ENCODE peak calls at places on chromosomes 2 and 18, in five cellular contexts. G, C, Y, I and E are unnamed samples.
A peak's percentile ranks its signal among the peaks of the same experiment; 100 is the strongest.

GRCh38 chr2:235449568-235449967 is 44.3 kb upstream of the AGAP1 start:
- DNase-seq in G (no peak), C (no peak), Y (no peak), I (no peak), E (no peak)

GRCh38 chr2:110206056-110206455 is 1.2 kb upstream of the NPHP1 start:
- DNase-seq in G (no peak), C (peak; percentile 37), Y (peak; percentile 57), I (no peak), E (no peak)

GRCh38 chr2:108916397-108917077 is 72.5 kb downstream of the EDAR start:
- DNase-seq in G (no peak), C (no peak), Y (no peak), I (peak; percentile 34), E (no peak)

GRCh38 chr2:218780851-218781690 is 876 bp upstream of the CYP27A1 start:
- DNase-seq in G (no peak), C (no peak), Y (peak; percentile 35), I (no peak), E (no peak)

GRCh38 chr2:96470089-96470488 is 35.1 kb downstream of the NEURL3 start:
- DNase-seq in G (no peak), C (no peak), Y (no peak), I (no peak), E (no peak)

GRCh38 chr2:144320491-144320890 is 199.4 kb downstream of the ZEB2 start:
- DNase-seq in G (no peak), C (peak; percentile 48), Y (peak; percentile 78), I (no peak), E (no peak)

GRCh38 chr2:53202063-53202462 is 565.5 kb upstream of the CHAC2 start:
- DNase-seq in G (no peak), C (peak; percentile 90), Y (peak; percentile 95), I (no peak), E (peak; percentile 69)

GRCh38 chr2:215658635-215659305 is 222.9 kb upstream of the FN1 start:
- DNase-seq in G (no peak), C (no peak), Y (no peak), I (no peak), E (no peak)

GRCh38 chr2:172329404-172330059 is 97.9 kb upstream of the ITGA6 start:
- DNase-seq in G (peak; percentile 71), C (no peak), Y (no peak), I (peak; percentile 35), E (no peak)

GRCh38 chr2:216245391-216245790 is 126.9 kb downstream of the MARCHF4 start:
- DNase-seq in G (no peak), C (no peak), Y (no peak), I (peak; percentile 16), E (no peak)

GRCh38 chr18:65936678-65937077 is 185.9 kb downstream of the CDH7 start:
- DNase-seq in G (no peak), C (no peak), Y (peak; percentile 36), I (no peak), E (no peak)

GRCh38 chr2:232042911-232043564 is 81.5 kb downstream of the DIS3L2 start:
- DNase-seq in G (no peak), C (peak; percentile 39), Y (no peak), I (no peak), E (no peak)

GRCh38 chr18:66271927-66272326 is 332.0 kb downstream of the CDH19 start:
- DNase-seq in G (no peak), C (no peak), Y (no peak), I (peak; percentile 83), E (no peak)

GRCh38 chr18:46278481-46279465 is 174.6 kb downstream of the HAUS1 start:
- DNase-seq in G (no peak), C (peak; percentile 67), Y (peak; percentile 25), I (no peak), E (no peak)

GRCh38 chr2:40279001-40279400 is 172.9 kb downstream of the SLC8A1 start:
- DNase-seq in G (no peak), C (no peak), Y (no peak), I (no peak), E (no peak)

GRCh38 chr2:150023044-150023443 is 435.5 kb upstream of the MMADHC start:
- DNase-seq in G (no peak), C (peak; percentile 18), Y (no peak), I (no peak), E (no peak)

GRCh38 chr18:58231930-58232329 is 187.9 kb downstream of the NEDD4L start:
- DNase-seq in G (no peak), C (no peak), Y (peak; percentile 21), I (no peak), E (no peak)

GRCh38 chr2:240946046-240946445 is 39.9 kb downstream of the CROCC2 start:
- DNase-seq in G (no peak), C (no peak), Y (no peak), I (peak; percentile 26), E (no peak)

GRCh38 chr2:177585234-177585863 is 192.8 kb downstream of the AGPS start:
- DNase-seq in G (no peak), C (no peak), Y (no peak), I (no peak), E (peak; percentile 78)

GRCh38 chr2:177783091-177783490 is 289.5 kb downstream of the PDE11A start:
- DNase-seq in G (no peak), C (peak; percentile 57), Y (no peak), I (no peak), E (no peak)

GRCh38 chr18:39799010-39799409 is 2156.0 kb upstream of the PIK3C3 start:
- DNase-seq in G (no peak), C (no peak), Y (peak; percentile 16), I (no peak), E (no peak)

GRCh38 chr2:174750923-174751441 is 13.3 kb downstream of the CHRNA1 start:
- DNase-seq in G (no peak), C (no peak), Y (no peak), I (no peak), E (no peak)

GRCh38 chr2:71816815-71817214 is 330.8 kb downstream of the CYP26B1 start:
- DNase-seq in G (no peak), C (no peak), Y (no peak), I (no peak), E (no peak)

GRCh38 chr2:176388886-176389285 is 119.6 kb downstream of the MTX2 start:
- DNase-seq in G (no peak), C (peak; percentile 67), Y (peak; percentile 0), I (no peak), E (no peak)

GRCh38 chr18:33746261-33746660 is 168.2 kb downstream of the ASXL3 start:
- DNase-seq in G (no peak), C (no peak), Y (no peak), I (no peak), E (no peak)

GRCh38 chr2:217920879-217921603 is 81.8 kb downstream of the TNS1 start:
- DNase-seq in G (peak; percentile 86), C (peak; percentile 63), Y (no peak), I (peak; percentile 77), E (no peak)

GRCh38 chr2:28411956-28412609 is 19.4 kb downstream of the FOSL2 start:
- DNase-seq in G (peak; percentile 58), C (no peak), Y (no peak), I (no peak), E (no peak)
- H3K4me1 ChIP-seq in G (peaks cover 38% of the 10 kb centered on the region), C (peaks cover 50% of the 10 kb centered on the region), Y (no peaks in the 10 kb centered on the region), I (no peaks in the 10 kb centered on the region), E (no peaks in the 10 kb centered on the region)

GRCh38 chr2:98477506-98477905 is 32.8 kb downstream of the INPP4A start:
- DNase-seq in G (no peak), C (no peak), Y (no peak), I (no peak), E (no peak)
- H3K4me1 ChIP-seq in G (peaks cover 19% of the 10 kb centered on the region), C (peaks cover 15% of the 10 kb centered on the region), Y (peaks cover 51% of the 10 kb centered on the region), I (peaks cover 19% of the 10 kb centered on the region), E (peaks cover 20% of the 10 kb centered on the region)

GRCh38 chr2:43012966-43013365 is 213.4 kb downstream of the ZFP36L2 start:
- DNase-seq in G (no peak), C (no peak), Y (no peak), I (no peak), E (no peak)

GRCh38 chr2:43008388-43008787 is 216.0 kb upstream of the HAAO start:
- DNase-seq in G (no peak), C (no peak), Y (no peak), I (peak; percentile 20), E (no peak)

GRCh38 chr2:43009448-43009847 is 217.0 kb downstream of the ZFP36L2 start:
- DNase-seq in G (no peak), C (no peak), Y (no peak), I (peak; percentile 29), E (peak; percentile 6)

GRCh38 chr2:43010428-43011141 is 215.8 kb downstream of the ZFP36L2 start:
- DNase-seq in G (no peak), C (peak; percentile 35), Y (peak; percentile 90), I (peak; percentile 56), E (no peak)

DNA sequence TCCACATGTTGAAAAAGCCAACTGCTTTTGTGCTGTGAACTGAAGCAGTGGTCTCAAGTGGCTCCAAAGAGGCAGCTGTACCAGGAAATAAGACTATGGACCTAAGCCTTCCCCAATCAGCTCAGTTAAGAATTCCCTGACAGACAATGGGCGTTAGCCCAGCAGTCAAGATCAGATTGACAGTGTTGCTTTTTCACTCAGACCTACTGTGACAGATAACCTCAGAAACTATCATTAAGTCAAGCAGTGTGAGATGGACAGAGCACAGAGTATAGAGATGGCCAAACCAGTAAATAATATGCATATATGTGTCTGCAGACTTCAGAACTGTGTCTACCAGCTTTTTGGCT is 215.3 kb downstream of the ZFP36L2 start:
- DNase-seq in G (no peak), C (no peak), Y (no peak), I (no peak), E (no peak)
- H3K4me1 ChIP-seq in G (peaks cover 9% of the 10 kb centered on the region), C (no peaks in the 10 kb centered on the region), Y (peaks cover 16% of the 10 kb centered on the region), I (peaks cover 22% of the 10 kb centered on the region), E (no peaks in the 10 kb centered on the region)

GRCh38 chr2:131827481-131828163 is 299.9 kb downstream of the CCDC74A start:
- DNase-seq in G (no peak), C (no peak), Y (no peak), I (no peak), E (no peak)
- H3K4me1 ChIP-seq in G (no peaks in the 10 kb centered on the region), C (no peaks in the 10 kb centered on the region), Y (no peaks in the 10 kb centered on the region), I (no peaks in the 10 kb centered on the region), E (no peaks in the 10 kb centered on the region)

GRCh38 chr18:3268306-3268705 is 6.4 kb downstream of the MYL12B start:
- DNase-seq in G (no peak), C (no peak), Y (no peak), I (no peak), E (no peak)
- H3K4me1 ChIP-seq in G (peaks cover 70% of the 10 kb centered on the region), C (peaks cover 45% of the 10 kb centered on the region), Y (peaks cover 46% of the 10 kb centered on the region), I (no peaks in the 10 kb centered on the region), E (peaks cover 61% of the 10 kb centered on the region)